ENCODE peak calls at places on chromosomes 3 and 15, in seven cellular contexts. One of them, this sample, is unnamed.

GRCh38 chr15:65945616-65946015 is 76.3 kb downstream of the RAB11A start:
- DNase-seq in NCI-H2171 treated with DMSO at 0.1 percent for 48 hours: no peak
- DNase-seq in COLO829: no peak
- DNase-seq in NCI-H69: peak; percentile 35
- DNase-seq in transverse colon: no peak
- DNase-seq in HS-27A: no peak
- DNase-seq in nephron progenitor cell: no peak
- DNase-seq in this sample: no peak

GRCh38 chr3:188389711-188390346 is 235.9 kb downstream of the LPP start:
- DNase-seq in HS-27A: no peak
- DNase-seq in NCI-H2171 treated with DMSO at 0.1 percent for 48 hours: no peak
- DNase-seq in transverse colon: peak; percentile 41
- DNase-seq in COLO829: no peak
- DNase-seq in nephron progenitor cell: no peak
- DNase-seq in NCI-H69: no peak
- DNase-seq in this sample: no peak

GRCh38 chr15:63909819-63910437 is 76.2 kb upstream of the HERC1 start:
- DNase-seq in transverse colon: no peak
- DNase-seq in NCI-H69: peak; percentile 13
- DNase-seq in HS-27A: no peak
- DNase-seq in NCI-H2171 treated with DMSO at 0.1 percent for 48 hours: peak; percentile 37
- DNase-seq in nephron progenitor cell: peak; percentile 56
- DNase-seq in COLO829: no peak
- DNase-seq in this sample: peak; percentile 40

GRCh38 chr15:45291822-45292582 is 40.0 kb downstream of the SLC28A2 start:
- DNase-seq in HS-27A: no peak
- DNase-seq in NCI-H2171 treated with DMSO at 0.1 percent for 48 hours: no peak
- DNase-seq in COLO829: no peak
- DNase-seq in NCI-H69: no peak
- DNase-seq in transverse colon: no peak
- DNase-seq in nephron progenitor cell: no peak
- DNase-seq in this sample: no peak

GRCh38 chr15:52438047-52438446 is 90.6 kb downstream of the MYO5A start:
- DNase-seq in NCI-H69: no peak
- DNase-seq in NCI-H2171 treated with DMSO at 0.1 percent for 48 hours: no peak
- DNase-seq in COLO829: no peak
- DNase-seq in nephron progenitor cell: no peak
- DNase-seq in transverse colon: no peak
- DNase-seq in HS-27A: no peak
- DNase-seq in this sample: no peak

GRCh38 chr3:72265661-72266370 is 480.9 kb upstream of the PROK2 start:
- DNase-seq in COLO829: no peak
- DNase-seq in transverse colon: no peak
- DNase-seq in HS-27A: no peak
- DNase-seq in nephron progenitor cell: no peak
- DNase-seq in NCI-H69: no peak
- DNase-seq in NCI-H2171 treated with DMSO at 0.1 percent for 48 hours: no peak
- DNase-seq in this sample: no peak

GRCh38 chr15:48358681-48359152 is 27.5 kb downstream of the DUT start:
- DNase-seq in COLO829: peak; percentile 22
- DNase-seq in nephron progenitor cell: no peak
- DNase-seq in NCI-H2171 treated with DMSO at 0.1 percent for 48 hours: no peak
- DNase-seq in transverse colon: no peak
- DNase-seq in NCI-H69: peak; percentile 41
- DNase-seq in HS-27A: no peak
- DNase-seq in this sample: no peak

GRCh38 chr3:153293222-153293621 is 131.2 kb downstream of the RAP2B start:
- DNase-seq in HS-27A: no peak
- DNase-seq in NCI-H69: no peak
- DNase-seq in transverse colon: no peak
- DNase-seq in NCI-H2171 treated with DMSO at 0.1 percent for 48 hours: no peak
- DNase-seq in nephron progenitor cell: no peak
- DNase-seq in COLO829: no peak
- DNase-seq in this sample: no peak

GRCh38 chr3:73212683-73213082 is 151.2 kb downstream of the EBLN2 start:
- DNase-seq in COLO829: no peak
- DNase-seq in NCI-H69: peak; percentile 13
- DNase-seq in NCI-H2171 treated with DMSO at 0.1 percent for 48 hours: peak; percentile 43
- DNase-seq in HS-27A: no peak
- DNase-seq in nephron progenitor cell: no peak
- DNase-seq in transverse colon: no peak
- DNase-seq in this sample: no peak

GRCh38 chr3:108036984-108037741 is 53.7 kb downstream of the CD47 start:
- DNase-seq in COLO829: no peak
- DNase-seq in HS-27A: no peak
- DNase-seq in nephron progenitor cell: no peak
- DNase-seq in NCI-H2171 treated with DMSO at 0.1 percent for 48 hours: no peak
- DNase-seq in NCI-H69: peak; percentile 34
- DNase-seq in transverse colon: no peak
- DNase-seq in this sample: no peak

GRCh38 chr3:176780766-176781165 is 416.5 kb downstream of the TBL1XR1 start:
- DNase-seq in NCI-H2171 treated with DMSO at 0.1 percent for 48 hours: no peak
- DNase-seq in COLO829: no peak
- DNase-seq in NCI-H69: peak; percentile 47
- DNase-seq in HS-27A: no peak
- DNase-seq in nephron progenitor cell: no peak
- DNase-seq in transverse colon: no peak
- DNase-seq in this sample: no peak

GRCh38 chr15:65494066-65494465 is 23.4 kb downstream of the DPP8 start:
- DNase-seq in nephron progenitor cell: no peak
- DNase-seq in NCI-H69: no peak
- DNase-seq in HS-27A: no peak
- DNase-seq in transverse colon: no peak
- DNase-seq in NCI-H2171 treated with DMSO at 0.1 percent for 48 hours: no peak
- DNase-seq in COLO829: no peak
- DNase-seq in this sample: no peak

GRCh38 chr3:68876112-68876713 is 56.1 kb downstream of the TAFA4 start:
- DNase-seq in HS-27A: peak; percentile 30
- DNase-seq in NCI-H69: peak; percentile 60
- DNase-seq in NCI-H2171 treated with DMSO at 0.1 percent for 48 hours: peak; percentile 33
- DNase-seq in COLO829: peak; percentile 43
- DNase-seq in transverse colon: no peak
- DNase-seq in nephron progenitor cell: peak; percentile 45
- DNase-seq in this sample: peak; percentile 54

GRCh38 chr3:127388412-127388811 is 100.6 kb upstream of the PRR20G start:
- DNase-seq in nephron progenitor cell: no peak
- DNase-seq in transverse colon: no peak
- DNase-seq in COLO829: no peak
- DNase-seq in NCI-H69: no peak
- DNase-seq in NCI-H2171 treated with DMSO at 0.1 percent for 48 hours: no peak
- DNase-seq in HS-27A: no peak
- DNase-seq in this sample: no peak

GRCh38 chr3:49869525-49870126 is at the start of gene CAMKV:
- DNase-seq in NCI-H2171 treated with DMSO at 0.1 percent for 48 hours: peak; percentile 48
- DNase-seq in COLO829: no peak
- DNase-seq in HS-27A: no peak
- DNase-seq in transverse colon: no peak
- DNase-seq in NCI-H69: peak; percentile 82
- DNase-seq in nephron progenitor cell: peak; percentile 66
- DNase-seq in this sample: peak; percentile 62

GRCh38 chr3:1087066-1087555 is 5.7 kb upstream of the CNTN6 start:
- DNase-seq in transverse colon: no peak
- DNase-seq in NCI-H69: peak; percentile 61
- DNase-seq in COLO829: peak; percentile 33
- DNase-seq in nephron progenitor cell: no peak
- DNase-seq in HS-27A: no peak
- DNase-seq in NCI-H2171 treated with DMSO at 0.1 percent for 48 hours: no peak
- DNase-seq in this sample: no peak

GRCh38 chr3:147977001-147977400 is 567.8 kb downstream of the ZIC1 start:
- DNase-seq in HS-27A: no peak
- DNase-seq in transverse colon: no peak
- DNase-seq in NCI-H69: no peak
- DNase-seq in nephron progenitor cell: no peak
- DNase-seq in COLO829: no peak
- DNase-seq in NCI-H2171 treated with DMSO at 0.1 percent for 48 hours: no peak
- DNase-seq in this sample: no peak

GRCh38 chr3:118808743-118809142 is 225.9 kb downstream of the IGSF11 start:
- DNase-seq in nephron progenitor cell: no peak
- DNase-seq in HS-27A: no peak
- DNase-seq in NCI-H2171 treated with DMSO at 0.1 percent for 48 hours: no peak
- DNase-seq in NCI-H69: no peak
- DNase-seq in COLO829: no peak
- DNase-seq in transverse colon: no peak
- DNase-seq in this sample: no peak

GRCh38 chr3:14845180-14845579 is 26.4 kb downstream of the FGD5 start:
- DNase-seq in NCI-H69: no peak
- DNase-seq in HS-27A: no peak
- DNase-seq in nephron progenitor cell: no peak
- DNase-seq in NCI-H2171 treated with DMSO at 0.1 percent for 48 hours: no peak
- DNase-seq in COLO829: no peak
- DNase-seq in transverse colon: no peak
- DNase-seq in this sample: no peak

GRCh38 chr3:2303567-2303966 is 204.9 kb downstream of the CNTN4 start:
- DNase-seq in HS-27A: no peak
- DNase-seq in transverse colon: no peak
- DNase-seq in nephron progenitor cell: peak; percentile 77
- DNase-seq in NCI-H69: peak; percentile 61
- DNase-seq in NCI-H2171 treated with DMSO at 0.1 percent for 48 hours: no peak
- DNase-seq in COLO829: peak; percentile 2
- DNase-seq in this sample: no peak

GRCh38 chr15:39438260-39438659 is 142.6 kb upstream of the THBS1 start:
- DNase-seq in nephron progenitor cell: no peak
- DNase-seq in NCI-H69: no peak
- DNase-seq in NCI-H2171 treated with DMSO at 0.1 percent for 48 hours: no peak
- DNase-seq in transverse colon: no peak
- DNase-seq in COLO829: no peak
- DNase-seq in HS-27A: no peak
- DNase-seq in this sample: no peak

GRCh38 chr15:40731034-40731433 is 24.0 kb downstream of the RMDN3 start:
- DNase-seq in nephron progenitor cell: no peak
- DNase-seq in transverse colon: no peak
- DNase-seq in NCI-H2171 treated with DMSO at 0.1 percent for 48 hours: no peak
- DNase-seq in COLO829: no peak
- DNase-seq in NCI-H69: no peak
- DNase-seq in HS-27A: no peak
- DNase-seq in this sample: no peak

GRCh38 chr3:127491323-127491722 is 99.2 kb downstream of the TPRA1 start:
- DNase-seq in HS-27A: no peak
- DNase-seq in COLO829: no peak
- DNase-seq in NCI-H2171 treated with DMSO at 0.1 percent for 48 hours: no peak
- DNase-seq in transverse colon: no peak
- DNase-seq in NCI-H69: no peak
- DNase-seq in nephron progenitor cell: no peak
- DNase-seq in this sample: no peak

GRCh38 chr3:94069242-94069813 is 6.5 kb downstream of the NSUN3 start:
- DNase-seq in nephron progenitor cell: no peak
- DNase-seq in transverse colon: no peak
- DNase-seq in COLO829: peak; percentile 41
- DNase-seq in NCI-H2171 treated with DMSO at 0.1 percent for 48 hours: peak; percentile 42
- DNase-seq in NCI-H69: peak; percentile 12
- DNase-seq in HS-27A: no peak
- DNase-seq in this sample: no peak

GRCh38 chr15:70420421-70421196 is 322.9 kb upstream of the TLE3 start:
- DNase-seq in NCI-H69: peak; percentile 60
- DNase-seq in COLO829: no peak
- DNase-seq in transverse colon: no peak
- DNase-seq in NCI-H2171 treated with DMSO at 0.1 percent for 48 hours: no peak
- DNase-seq in nephron progenitor cell: peak; percentile 31
- DNase-seq in HS-27A: no peak
- DNase-seq in this sample: peak; percentile 80

GRCh38 chr3:111690242-111690641 is 95.1 kb upstream of the ZBED2 start:
- DNase-seq in COLO829: no peak
- DNase-seq in transverse colon: no peak
- DNase-seq in nephron progenitor cell: no peak
- DNase-seq in NCI-H2171 treated with DMSO at 0.1 percent for 48 hours: no peak
- DNase-seq in HS-27A: peak; percentile 63
- DNase-seq in NCI-H69: peak; percentile 94
- DNase-seq in this sample: no peak

GRCh38 chr15:85614059-85614458 is 180.7 kb downstream of the KLHL25 start:
- DNase-seq in HS-27A: no peak
- DNase-seq in NCI-H2171 treated with DMSO at 0.1 percent for 48 hours: no peak
- DNase-seq in nephron progenitor cell: no peak
- DNase-seq in NCI-H69: no peak
- DNase-seq in transverse colon: no peak
- DNase-seq in COLO829: no peak
- DNase-seq in this sample: no peak

GRCh38 chr3:165451671-165452070 is 255.5 kb upstream of the SLITRK3 start:
- DNase-seq in COLO829: no peak
- DNase-seq in HS-27A: no peak
- DNase-seq in NCI-H2171 treated with DMSO at 0.1 percent for 48 hours: no peak
- DNase-seq in nephron progenitor cell: no peak
- DNase-seq in transverse colon: no peak
- DNase-seq in NCI-H69: no peak
- DNase-seq in this sample: no peak

GRCh38 chr3:18307529-18307928 is 117.6 kb downstream of the SATB1 start:
- DNase-seq in COLO829: no peak
- DNase-seq in nephron progenitor cell: no peak
- DNase-seq in NCI-H2171 treated with DMSO at 0.1 percent for 48 hours: no peak
- DNase-seq in HS-27A: no peak
- DNase-seq in transverse colon: no peak
- DNase-seq in NCI-H69: peak; percentile 59
- DNase-seq in this sample: no peak

GRCh38 chr3:72724070-72724469 is 124.2 kb downstream of the SHQ1 start:
- DNase-seq in transverse colon: no peak
- DNase-seq in HS-27A: no peak
- DNase-seq in nephron progenitor cell: no peak
- DNase-seq in NCI-H69: peak; percentile 21
- DNase-seq in NCI-H2171 treated with DMSO at 0.1 percent for 48 hours: no peak
- DNase-seq in COLO829: no peak
- DNase-seq in this sample: no peak

GRCh38 chr15:85932391-85932790 is 137.7 kb upstream of the KLHL25 start:
- DNase-seq in NCI-H2171 treated with DMSO at 0.1 percent for 48 hours: no peak
- DNase-seq in COLO829: no peak
- DNase-seq in nephron progenitor cell: no peak
- DNase-seq in NCI-H69: no peak
- DNase-seq in HS-27A: no peak
- DNase-seq in transverse colon: no peak
- DNase-seq in this sample: no peak

GRCh38 chr3:152277198-152277597 is 8.5 kb downstream of the MBNL1 start:
- DNase-seq in NCI-H2171 treated with DMSO at 0.1 percent for 48 hours: peak; percentile 12
- DNase-seq in nephron progenitor cell: no peak
- DNase-seq in NCI-H69: no peak
- DNase-seq in transverse colon: no peak
- DNase-seq in HS-27A: no peak
- DNase-seq in COLO829: no peak
- DNase-seq in this sample: no peak

GRCh38 chr3:180970931-180971330 is 18.6 kb downstream of the DNAJC19 start:
- DNase-seq in nephron progenitor cell: no peak
- DNase-seq in COLO829: no peak
- DNase-seq in NCI-H69: no peak
- DNase-seq in NCI-H2171 treated with DMSO at 0.1 percent for 48 hours: no peak
- DNase-seq in HS-27A: no peak
- DNase-seq in transverse colon: no peak
- DNase-seq in this sample: no peak

GRCh38 chr3:112302061-112302830 is 8.2 kb upstream of the SLC9C1 start:
- DNase-seq in transverse colon: no peak
- DNase-seq in NCI-H69: no peak
- DNase-seq in nephron progenitor cell: no peak
- DNase-seq in COLO829: no peak
- DNase-seq in NCI-H2171 treated with DMSO at 0.1 percent for 48 hours: peak; percentile 80
- DNase-seq in HS-27A: no peak
- DNase-seq in this sample: peak; percentile 78

This sample was measured in SK-N-DZ.